ENCODE peak calls at places on chromosomes 12 and 14, in four cellular contexts. X is left kidney, E is T-helper 2 cell, B is GM20000. G is an unnamed sample.

GRCh38 chr12:130161261-130162231 is 718 bp upstream of the FZD10 start:
- DNase-seq in X (peak; percentile 85), E (no peak), B (peak; percentile 39), G (no peak)

GRCh38 chr14:32998433-32998832 is 59.8 kb downstream of the NPAS3 start:
- DNase-seq in B (no peak), E (no peak), X (no peak), G (no peak)

GRCh38 chr14:70827366-70828151 is 18.2 kb upstream of the MAP3K9 start:
- DNase-seq in X (no peak), B (no peak), E (no peak), G (no peak)

GRCh38 chr14:69475194-69475818 is 9.2 kb upstream of the PLEKHD1 start:
- DNase-seq in E (no peak), X (peak; percentile 31), B (peak; percentile 49), G (peak; percentile 5)

GRCh38 chr12:27549231-27549800 is 25.3 kb downstream of the PPFIBP1 start:
- DNase-seq in X (no peak), E (no peak), B (no peak), G (peak; percentile 78)

GRCh38 chr14:104283197-104284106 is 145.1 kb downstream of the KIF26A start:
- DNase-seq in B (no peak), X (peak; percentile 71), E (no peak), G (no peak)

GRCh38 chr14:52987514-52987913 is 36.7 kb upstream of the FERMT2 start:
- DNase-seq in X (no peak), B (no peak), E (no peak), G (no peak)

GRCh38 chr14:49863483-49864262 is 11.1 kb upstream of the NEMF start:
- DNase-seq in E (no peak), B (no peak), X (no peak), G (no peak)

GRCh38 chr12:28879379-28879778 is 269.7 kb upstream of the FAR2 start:
- DNase-seq in E (no peak), B (no peak), X (no peak), G (no peak)

GRCh38 chr14:38616959-38617358 is 361.1 kb upstream of the CLEC14A start:
- DNase-seq in E (no peak), X (no peak), B (no peak), G (no peak)

GRCh38 chr14:85599939-85600338 is 70.0 kb downstream of the FLRT2 start:
- DNase-seq in X (peak; percentile 33), B (no peak), E (no peak), G (no peak)

GRCh38 chr12:132833341-132833740 is 4.7 kb upstream of the GOLGA3 start:
- DNase-seq in B (no peak), E (no peak), X (no peak), G (no peak)

GRCh38 chr12:44616385-44616784 is 259.7 kb downstream of the NELL2 start:
- DNase-seq in E (no peak), X (no peak), B (no peak), G (no peak)

GRCh38 chr14:100668352-100668751 is 58.3 kb upstream of the DLK1 start:
- DNase-seq in B (no peak), X (no peak), E (no peak), G (no peak)

GRCh38 chr12:127230843-127231260 is 1036.1 kb upstream of the TMEM132C start:
- DNase-seq in E (no peak), X (no peak), B (no peak), G (peak; percentile 90)

GRCh38 chr14:61839452-61839851 is 77.2 kb downstream of the SNAPC1 start:
- DNase-seq in B (no peak), E (no peak), X (no peak), G (no peak)

GRCh38 chr12:33596061-33596460 is 156.4 kb upstream of the SYT10 start:
- DNase-seq in B (no peak), X (no peak), E (no peak), G (no peak)

GRCh38 chr14:29810657-29811056 is 117.0 kb downstream of the PRKD1 start:
- DNase-seq in B (no peak), E (no peak), X (no peak), G (no peak)

GRCh38 chr12:106106129-106106566 is 32.6 kb downstream of the NUAK1 start:
- DNase-seq in B (no peak), X (peak; percentile 31), E (no peak), G (no peak)

GRCh38 chr14:92099802-92100201 is 6.6 kb downstream of the ATXN3 start:
- DNase-seq in X (no peak), E (no peak), B (no peak), G (no peak)

GRCh38 chr12:4997939-4998338 is 45.7 kb upstream of the KCNA5 start:
- DNase-seq in B (no peak), X (no peak), E (no peak), G (peak; percentile 44)